ENCODE peak calls at places on chromosomes 5 and 9, in six cellular contexts. W is tibial nerve, O is left ventricle myocardium inferior, L is H9, Y is spleen, J is OCI-LY7. C is an unnamed sample.
A peak's percentile ranks its signal among the peaks of the same experiment; 100 is the strongest.

GRCh38 chr5:13516195-13516594 is 428.3 kb downstream of the DNAH5 start:
- DNase-seq in W (no peak), L (no peak), O (no peak), Y (no peak), J (no peak), C (no peak)

GRCh38 chr5:141017943-141018342 is 33.2 kb upstream of the PCDHB1 start:
- DNase-seq in O (no peak), L (no peak), Y (no peak), W (no peak), J (no peak), C (no peak)

GRCh38 chr5:66209350-66209749 is 65.2 kb downstream of the SREK1 start:
- DNase-seq in W (no peak), O (no peak), J (peak; percentile 39), L (peak; percentile 64), Y (no peak), C (peak; percentile 19)

GRCh38 chr9:8804618-8805017 is 1005.0 kb upstream of the DMAC1 start:
- DNase-seq in O (no peak), J (no peak), L (no peak), Y (no peak), W (no peak), C (no peak)

GRCh38 chr9:87872079-87872624 is 10.5 kb upstream of the SPATA31E1 start:
- DNase-seq in O (no peak), W (no peak), J (no peak), L (no peak), Y (peak; percentile 61), C (no peak)

GRCh38 chr5:170597876-170598275 is 94.1 kb downstream of the KCNIP1 start:
- DNase-seq in W (peak; percentile 23), L (no peak), Y (no peak), O (no peak), J (no peak), C (no peak)

GRCh38 chr9:123437201-123437600 is 81.2 kb downstream of the CRB2 start:
- DNase-seq in Y (peak; percentile 20), W (no peak), O (no peak), L (peak; percentile 17), J (no peak), C (no peak)

GRCh38 chr9:133505901-133506652 is 18.7 kb downstream of the MYMK start:
- DNase-seq in W (peak; percentile 71), Y (no peak), L (no peak), O (peak; percentile 84), J (no peak), C (no peak)

GRCh38 chr5:132782101-132782500 is 5.1 kb upstream of the SEPTIN8 start:
- DNase-seq in Y (no peak), J (no peak), L (peak; percentile 17), O (no peak), W (no peak), C (no peak)

GRCh38 chr5:172733179-172733973 is 37.6 kb downstream of the DUSP1 start:
- DNase-seq in O (peak; percentile 84), W (peak; percentile 89), J (no peak), L (no peak), Y (no peak), C (peak; percentile 34)

GRCh38 chr9:89879711-89880110 is 274.9 kb downstream of the GADD45G start:
- DNase-seq in J (no peak), O (peak; percentile 76), Y (peak; percentile 40), W (peak; percentile 69), L (peak; percentile 15), C (no peak)

GRCh38 chr9:75101004-75101601 is 12.8 kb downstream of the OSTF1 start:
- DNase-seq in L (peak; percentile 41), W (no peak), J (no peak), O (no peak), Y (no peak), C (peak; percentile 15)

GRCh38 chr5:158882236-158882635 is 217.5 kb downstream of the EBF1 start:
- DNase-seq in W (no peak), J (no peak), O (no peak), Y (no peak), L (no peak), C (no peak)

GRCh38 chr9:121888438-121888775 is 204.7 kb downstream of the TTLL11 start:
- DNase-seq in L (no peak), Y (no peak), W (no peak), O (no peak), J (no peak), C (no peak)

GRCh38 chr9:133520121-133520835 is 4.5 kb downstream of the MYMK start:
- DNase-seq in Y (no peak), L (no peak), J (no peak), W (no peak), O (no peak), C (no peak)

GRCh38 chr5:177367323-177367848 is 9.7 kb downstream of the RGS14 start:
- DNase-seq in W (no peak), J (no peak), L (no peak), O (no peak), Y (no peak), C (peak; percentile 45)

GRCh38 chr9:96626912-96627311 is 7.3 kb upstream of the CDC14B start:
- DNase-seq in J (no peak), O (no peak), L (no peak), Y (no peak), W (no peak), C (no peak)

GRCh38 chr9:20558609-20559016 is 63.7 kb downstream of the MLLT3 start:
- DNase-seq in J (no peak), W (no peak), O (no peak), Y (no peak), L (no peak), C (peak; percentile 37)

GRCh38 chr9:224540-225520 is 10.2 kb downstream of the DOCK8 start:
- DNase-seq in Y (no peak), L (no peak), J (no peak), O (no peak), W (no peak), C (no peak)

GRCh38 chr5:32745317-32745716 is 34.2 kb downstream of the NPR3 start:
- DNase-seq in L (no peak), J (no peak), O (no peak), W (no peak), Y (no peak), C (no peak)

GRCh38 chr5:93894471-93895354 is 153.3 kb upstream of the POU5F2 start:
- DNase-seq in W (no peak), Y (no peak), O (no peak), J (no peak), L (no peak), C (peak; percentile 33)

GRCh38 chr5:175610898-175611297 is 47.0 kb upstream of the HRH2 start:
- DNase-seq in W (no peak), L (no peak), J (no peak), O (no peak), Y (no peak), C (no peak)

GRCh38 chr9:95505676-95506437 is 10.9 kb downstream of the PTCH1 start:
- DNase-seq in W (peak; percentile 54), L (peak; percentile 61), Y (no peak), J (peak; percentile 81), O (peak; percentile 57), C (peak; percentile 77)

GRCh38 chr9:34611251-34611810 is 566 bp downstream of the RPP25L start:
- DNase-seq in Y (no peak), W (no peak), L (peak; percentile 30), J (peak; percentile 27), O (no peak), C (no peak)

DNA sequence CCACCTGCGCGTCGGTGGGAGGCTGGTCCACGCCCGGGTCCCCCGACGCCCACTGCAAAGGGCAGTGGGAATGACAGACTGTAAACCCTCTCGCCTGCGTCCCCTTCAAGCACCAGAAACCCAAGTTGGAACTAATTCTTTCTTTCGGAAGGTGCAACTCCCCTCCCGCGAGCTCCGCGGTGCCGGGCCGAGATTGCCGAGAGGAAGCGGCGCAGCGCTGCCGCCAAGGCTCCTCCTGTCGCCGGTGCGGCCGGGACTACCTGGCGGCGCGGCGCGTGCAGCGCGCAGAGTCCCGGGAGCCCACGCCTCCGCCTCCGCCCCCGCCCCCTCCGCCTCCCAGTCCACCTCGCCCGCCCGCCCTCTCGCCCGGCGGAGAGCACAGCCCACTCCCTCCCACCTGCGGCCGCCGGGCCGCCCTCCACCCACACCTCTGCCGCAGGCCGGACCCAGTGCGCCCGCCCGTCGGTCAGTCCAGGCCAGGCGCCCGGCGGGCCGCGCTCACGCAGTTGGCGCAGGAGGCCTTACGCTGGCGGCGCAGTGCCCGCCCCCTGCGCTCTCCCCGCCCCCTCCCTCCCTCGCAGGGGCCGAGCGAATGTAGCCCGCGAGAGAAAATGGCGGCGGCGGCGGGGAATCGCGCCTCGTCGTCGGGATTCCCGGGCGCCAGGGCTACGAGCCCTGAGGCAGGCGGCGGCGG is at the start of gene MAP3K1:
- DNase-seq in J (peak; percentile 88), Y (peak; percentile 97), L (peak; percentile 80), W (peak; percentile 51), O (peak; percentile 82), C (peak; percentile 69)
- TF ChIP-seq CTCF in J (peak; percentile 64), Y (no peak), L (no peak), W (peak; percentile 14), O (no peak), C (no peak)

GRCh38 chr5:40503438-40503837 is 176.3 kb upstream of the PTGER4 start:
- DNase-seq in W (no peak), Y (no peak), J (no peak), L (no peak), O (no peak), C (no peak)

GRCh38 chr5:40502736-40503135 is 177.0 kb upstream of the PTGER4 start:
- DNase-seq in J (no peak), W (no peak), L (no peak), Y (no peak), O (no peak), C (no peak)

GRCh38 chr5:40505031-40505430 is 174.7 kb upstream of the PTGER4 start:
- DNase-seq in O (no peak), W (no peak), Y (no peak), J (no peak), L (no peak), C (no peak)

GRCh38 chr5:40499514-40500273 is 180.0 kb upstream of the PTGER4 start:
- DNase-seq in O (no peak), Y (no peak), W (no peak), L (no peak), J (no peak), C (no peak)

GRCh38 chr5:40502045-40502444 is 177.7 kb upstream of the PTGER4 start:
- DNase-seq in L (no peak), J (no peak), O (no peak), W (no peak), Y (no peak), C (no peak)
- H3K27ac ChIP-seq in L (no peak overlapping the region), J (no peak overlapping the region), O (no peak overlapping the region), W (no peak overlapping the region), Y (peak overlapping the region; percentile 46), C (no peak overlapping the region)

DNA sequence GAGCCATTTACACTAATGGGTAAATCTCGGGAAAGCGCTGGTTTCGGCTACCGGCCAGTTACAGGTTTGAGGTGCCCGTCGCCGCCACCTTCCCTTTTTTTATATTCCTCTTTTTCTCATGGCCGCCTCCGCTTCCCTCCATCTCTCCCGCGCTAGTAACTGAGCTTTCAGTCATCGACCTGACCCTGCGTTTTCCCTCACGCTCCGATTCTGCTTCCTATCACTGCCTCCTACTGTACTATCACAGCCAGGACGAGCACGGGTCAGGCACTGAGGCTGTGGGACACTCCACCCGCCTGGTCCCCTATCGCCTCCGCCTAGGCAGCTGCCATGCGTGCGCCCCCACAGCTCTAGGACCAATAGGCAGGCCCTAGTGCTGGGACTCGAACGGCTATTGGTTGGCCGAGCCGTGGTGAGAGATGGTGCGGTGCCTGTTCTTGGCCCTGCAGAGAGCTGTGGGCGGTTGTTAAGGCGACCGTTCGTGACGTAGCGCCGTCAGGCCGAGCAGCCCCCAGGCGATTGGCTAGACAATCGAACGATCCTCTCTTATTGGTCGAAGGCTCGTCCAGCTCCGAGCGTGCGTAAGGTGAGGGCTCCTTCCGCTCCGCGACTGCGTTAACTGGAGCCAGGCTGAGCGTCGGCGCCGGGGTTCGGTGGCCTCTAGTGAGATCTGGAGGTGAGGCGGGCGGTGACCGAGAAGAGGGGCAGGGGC is at the start of gene HMGCR:
- DNase-seq in O (peak; percentile 99), W (peak; percentile 96), Y (peak; percentile 99), J (peak; percentile 99), L (peak; percentile 100), C (peak; percentile 99)
- TF ChIP-seq CTCF in O (no peak), W (peak; percentile 3), Y (no peak), J (peak; percentile 46), L (peak; percentile 44), C (peak; percentile 72)

GRCh38 chr9:136960938-136961275 is 8.8 kb downstream of the LCN12 start:
- DNase-seq in W (no peak), Y (no peak), L (no peak), J (no peak), O (no peak), C (no peak)
- H3K27ac ChIP-seq in W (peak overlapping the region; percentile 67), Y (peak overlapping the region; percentile 57), L (no peak overlapping the region), J (no peak overlapping the region), O (peak overlapping the region; percentile 64), C (no peak overlapping the region)